ENCODE peak calls at places on chromosomes 6 and 20, in four cellular contexts. One of them, this sample, is unnamed.

GRCh38 chr20:35616465-35617396 is 1.1 kb downstream of the SPAG4 start:
- DNase-seq in tibial nerve: peak; percentile 75
- DNase-seq in right cardiac atrium: peak; percentile 95
- DNase-seq in stomach: peak; percentile 91
- DNase-seq in this sample: peak; percentile 35

GRCh38 chr20:62603021-62603906 is 39.0 kb upstream of the SLCO4A1 start:
- DNase-seq in tibial nerve: no peak
- DNase-seq in right cardiac atrium: peak; percentile 83
- DNase-seq in stomach: peak; percentile 88
- DNase-seq in this sample: no peak

GRCh38 chr6:42249279-42249678 is 31.6 kb upstream of the MRPS10 start:
- DNase-seq in right cardiac atrium: no peak
- DNase-seq in tibial nerve: no peak
- DNase-seq in stomach: no peak
- DNase-seq in this sample: no peak

GRCh38 chr6:125188037-125188436 is 34.5 kb downstream of the TPD52L1 start:
- DNase-seq in stomach: no peak
- DNase-seq in tibial nerve: no peak
- DNase-seq in right cardiac atrium: no peak
- DNase-seq in this sample: no peak

GRCh38 chr20:54605319-54605718 is 129.9 kb downstream of the DOK5 start:
- DNase-seq in right cardiac atrium: no peak
- DNase-seq in tibial nerve: no peak
- DNase-seq in stomach: no peak
- DNase-seq in this sample: no peak

GRCh38 chr20:46660487-46660886 is 9.2 kb upstream of the SLC13A3 start:
- DNase-seq in right cardiac atrium: no peak
- DNase-seq in stomach: no peak
- DNase-seq in tibial nerve: no peak
- DNase-seq in this sample: no peak

GRCh38 chr20:38725959-38726848 is 1.9 kb downstream of the SLC32A1 start:
- DNase-seq in right cardiac atrium: peak; percentile 75
- DNase-seq in tibial nerve: no peak
- DNase-seq in stomach: peak; percentile 33
- DNase-seq in this sample: no peak

GRCh38 chr6:49668083-49668511 is 31.5 kb upstream of the RHAG start:
- DNase-seq in stomach: no peak
- DNase-seq in right cardiac atrium: no peak
- DNase-seq in tibial nerve: no peak
- DNase-seq in this sample: no peak

GRCh38 chr6:27129917-27130316 is 117.6 kb upstream of the PRSS16 start:
- DNase-seq in tibial nerve: no peak
- DNase-seq in stomach: no peak
- DNase-seq in right cardiac atrium: no peak
- DNase-seq in this sample: no peak

GRCh38 chr6:27129095-27129815 is 118.2 kb upstream of the PRSS16 start:
- DNase-seq in stomach: no peak
- DNase-seq in right cardiac atrium: no peak
- DNase-seq in tibial nerve: no peak
- DNase-seq in this sample: no peak

GRCh38 chr6:27128796-27129094 is 118.8 kb upstream of the PRSS16 start:
- DNase-seq in tibial nerve: no peak
- DNase-seq in right cardiac atrium: no peak
- DNase-seq in stomach: no peak
- DNase-seq in this sample: no peak

GRCh38 chr6:27132532-27133280 is 114.8 kb upstream of the PRSS16 start:
- DNase-seq in tibial nerve: peak; percentile 70
- DNase-seq in right cardiac atrium: peak; percentile 91
- DNase-seq in stomach: peak; percentile 87
- DNase-seq in this sample: peak; percentile 83

DNA sequence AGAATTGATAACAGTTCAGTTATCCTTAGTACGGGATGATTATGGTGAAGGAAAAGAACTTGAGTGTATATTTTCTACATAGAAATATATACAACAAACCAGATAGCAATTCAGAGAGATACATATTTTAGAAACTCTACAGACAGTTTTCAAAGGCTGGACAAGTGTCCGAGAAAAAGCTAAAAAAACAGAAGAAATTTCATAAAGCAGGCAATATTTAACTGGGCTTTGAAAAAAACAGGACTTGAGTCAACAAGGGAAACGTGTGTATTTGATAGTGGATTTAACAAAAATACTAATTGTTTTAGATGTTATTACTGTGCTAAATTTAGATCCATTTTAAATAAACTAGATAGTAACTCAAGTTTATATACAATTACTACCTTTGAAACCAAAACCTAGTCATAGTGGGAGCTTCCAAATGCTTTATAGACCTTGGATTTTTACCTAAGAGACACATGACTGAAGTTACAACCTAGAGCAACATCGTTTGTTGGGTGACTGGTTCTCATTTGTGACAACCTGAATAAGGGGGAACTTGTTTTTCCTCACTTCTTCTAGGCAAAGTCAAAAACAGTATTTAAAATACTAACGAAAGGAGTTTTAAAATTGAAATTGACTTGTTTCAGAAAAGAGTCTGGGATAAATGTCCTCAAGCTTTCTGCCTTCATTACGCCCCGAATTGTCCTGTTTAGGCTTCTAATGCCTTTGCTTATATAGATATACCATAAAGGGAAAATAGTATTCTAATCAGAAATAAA is 116.7 kb upstream of the PRSS16 start:
- DNase-seq in stomach: no peak
- DNase-seq in right cardiac atrium: no peak
- DNase-seq in tibial nerve: no peak
- DNase-seq in this sample: no peak
- H3K27ac ChIP-seq in stomach: no peak overlapping the region
- H3K27ac ChIP-seq in right cardiac atrium: peak overlapping the region; percentile 95
- H3K27ac ChIP-seq in tibial nerve: peak overlapping the region; percentile 83
- H3K27ac ChIP-seq in this sample: no peak overlapping the region

GRCh38 chr20:49948809-49949507 is 12.8 kb downstream of the RNF114 start:
- DNase-seq in stomach: no peak
- DNase-seq in tibial nerve: no peak
- DNase-seq in right cardiac atrium: no peak
- DNase-seq in this sample: no peak
- H3K27ac ChIP-seq in stomach: no peak overlapping the region
- H3K27ac ChIP-seq in tibial nerve: no peak overlapping the region
- H3K27ac ChIP-seq in right cardiac atrium: no peak overlapping the region
- H3K27ac ChIP-seq in this sample: no peak overlapping the region

GRCh38 chr6:18122128-18123093 is at the start of gene NHLRC1:
- DNase-seq in stomach: peak; percentile 91
- DNase-seq in right cardiac atrium: peak; percentile 96
- DNase-seq in tibial nerve: peak; percentile 81
- DNase-seq in this sample: peak; percentile 92
- H3K27ac ChIP-seq in stomach: peak within 1 kb of the TSS; percentile 34
- H3K27ac ChIP-seq in right cardiac atrium: no peak within 1 kb of the TSS
- H3K27ac ChIP-seq in tibial nerve: peak within 1 kb of the TSS; percentile 76
- H3K27ac ChIP-seq in this sample: no peak within 1 kb of the TSS

GRCh38 chr6:41028618-41029486 is 10.2 kb downstream of the UNC5CL start:
- DNase-seq in stomach: no peak
- DNase-seq in right cardiac atrium: no peak
- DNase-seq in tibial nerve: no peak
- DNase-seq in this sample: no peak

GRCh38 chr6:41025966-41026365 is 13.1 kb downstream of the UNC5CL start:
- DNase-seq in right cardiac atrium: no peak
- DNase-seq in stomach: no peak
- DNase-seq in tibial nerve: no peak
- DNase-seq in this sample: no peak

GRCh38 chr6:41032830-41033229 is 6.2 kb downstream of the UNC5CL start:
- DNase-seq in stomach: no peak
- DNase-seq in tibial nerve: no peak
- DNase-seq in right cardiac atrium: no peak
- DNase-seq in this sample: no peak

GRCh38 chr6:41027251-41027650 is 11.8 kb downstream of the UNC5CL start:
- DNase-seq in stomach: no peak
- DNase-seq in right cardiac atrium: no peak
- DNase-seq in tibial nerve: no peak
- DNase-seq in this sample: no peak

DNA sequence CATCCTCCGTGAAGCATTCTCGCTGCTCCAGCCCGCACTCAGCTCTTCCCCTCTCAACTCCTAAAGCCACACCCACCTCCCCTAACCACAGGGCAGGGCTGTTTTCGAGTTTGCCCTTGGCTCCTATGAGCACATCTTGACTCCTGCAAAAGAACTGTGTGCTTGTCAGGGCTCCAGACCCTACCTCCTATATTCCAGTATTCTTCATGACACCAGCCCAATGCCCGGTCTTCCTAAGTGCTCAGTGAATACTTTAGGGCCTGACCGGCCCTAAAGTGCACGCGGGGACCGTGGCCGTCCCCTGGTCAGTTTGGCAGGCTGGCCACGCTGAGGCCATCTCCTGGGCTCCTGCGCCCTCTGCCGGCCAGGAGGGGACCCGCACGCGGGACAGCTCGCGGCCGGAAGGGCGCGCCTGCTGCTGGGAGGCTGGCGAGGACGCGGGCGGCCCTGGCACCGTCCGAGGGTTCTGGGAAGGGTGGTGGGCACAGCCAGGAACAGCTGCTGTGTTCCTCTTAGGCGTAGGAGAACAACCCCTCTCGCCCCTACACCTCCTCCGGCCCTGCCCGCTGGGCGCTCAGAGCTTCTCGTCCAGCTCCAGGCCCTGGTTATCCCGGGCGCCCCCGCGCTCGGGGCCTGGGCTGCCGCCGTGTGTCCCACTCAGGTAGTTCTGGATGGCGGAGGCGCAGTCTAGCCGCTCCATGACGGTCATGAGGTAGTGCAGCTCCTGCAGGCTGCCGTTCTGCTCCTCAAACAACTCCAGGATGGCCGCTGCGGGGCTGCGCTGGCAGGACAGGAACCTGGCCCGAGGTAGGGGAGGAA is 11.0 kb downstream of the UNC5CL start:
- DNase-seq in tibial nerve: peak; percentile 82
- DNase-seq in stomach: peak; percentile 92
- DNase-seq in right cardiac atrium: peak; percentile 95
- DNase-seq in this sample: no peak
- H3K27ac ChIP-seq in tibial nerve: peak overlapping the region; percentile 85
- H3K27ac ChIP-seq in stomach: peak overlapping the region; percentile 71
- H3K27ac ChIP-seq in right cardiac atrium: peak overlapping the region; percentile 31
- H3K27ac ChIP-seq in this sample: no peak overlapping the region

DNA sequence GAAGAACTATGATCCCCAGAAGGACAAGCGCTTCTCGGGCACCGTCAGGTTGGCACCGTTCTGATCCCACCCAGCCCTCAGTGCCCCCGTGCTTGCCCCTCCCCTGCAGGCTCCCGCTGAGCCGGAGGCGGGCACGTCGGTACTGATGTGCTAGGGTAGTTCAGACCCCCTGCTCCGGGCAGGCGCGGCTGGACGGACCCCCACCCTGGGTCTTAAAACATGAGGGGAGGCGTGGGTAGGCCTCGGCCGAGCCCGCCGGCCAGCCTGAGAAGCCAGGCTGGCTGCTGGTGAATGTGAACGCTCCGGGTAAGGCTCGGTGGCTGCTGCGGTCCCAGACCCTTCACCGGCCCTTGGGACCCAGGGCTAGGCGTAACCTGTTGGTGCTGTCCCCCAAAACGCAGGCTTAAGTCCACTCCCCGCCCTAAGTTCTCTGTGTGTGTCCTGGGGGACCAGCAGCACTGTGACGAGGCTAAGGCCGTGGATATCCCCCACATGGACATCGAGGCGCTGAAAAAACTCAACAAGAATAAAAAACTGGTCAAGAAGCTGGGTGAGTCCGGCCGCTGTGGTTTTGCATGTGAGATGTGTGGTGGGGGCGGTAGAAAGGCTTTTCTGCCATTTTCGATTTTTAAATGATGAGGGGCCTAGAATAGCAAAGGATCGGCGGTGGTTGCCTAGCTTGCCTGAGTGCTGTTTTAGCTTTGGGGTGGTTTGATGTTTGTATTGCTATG is 944 bp downstream of the RPL10A start:
- DNase-seq in tibial nerve: no peak
- DNase-seq in right cardiac atrium: no peak
- DNase-seq in stomach: no peak
- DNase-seq in this sample: peak; percentile 79
- H3K27ac ChIP-seq in tibial nerve: peak overlapping the region; percentile 85
- H3K27ac ChIP-seq in right cardiac atrium: peak overlapping the region; percentile 82
- H3K27ac ChIP-seq in stomach: peak overlapping the region; percentile 90
- H3K27ac ChIP-seq in this sample: peak overlapping the region; percentile 93

This sample was measured in caudate nucleus.